ENCODE peak calls at places on chromosomes 2 and 18, in ten cellular contexts. G, K, B, Y, T, L, P, D, F and N are unnamed samples.

GRCh38 chr2:95669441-95669994 is 77.7 kb downstream of the TRIM43 start:
- DNase-seq in G (no peak), K (no peak), B (no peak), Y (no peak), T (peak; percentile 60), L (no peak), P (no peak), D (no peak), F (no peak), N (no peak)

GRCh38 chr2:27655155-27655951 is 8.1 kb downstream of the SUPT7L start:
- DNase-seq in G (no peak), K (no peak), B (no peak), Y (no peak), T (no peak), L (peak; percentile 55), P (no peak), D (no peak), F (no peak), N (no peak)

GRCh38 chr2:47651296-47651695 is 131.6 kb upstream of the MSH6 start:
- DNase-seq in G (no peak), K (no peak), B (no peak), Y (peak; percentile 42), T (no peak), L (no peak), P (no peak), D (no peak), F (no peak), N (no peak)

GRCh38 chr2:45379399-45380087 is 231.5 kb downstream of the SRBD1 start:
- DNase-seq in G (no peak), K (no peak), B (no peak), Y (no peak), T (no peak), L (no peak), P (no peak), D (no peak), F (no peak), N (no peak)

GRCh38 chr2:241540766-241541561 is 17.6 kb upstream of the BOK start:
- DNase-seq in G (no peak), K (peak; percentile 78), B (no peak), Y (peak; percentile 4), T (no peak), L (peak; percentile 73), P (peak; percentile 93), D (peak; percentile 31), F (peak; percentile 49), N (no peak)

GRCh38 chr2:235238537-235238936 is 255.3 kb upstream of the AGAP1 start:
- DNase-seq in G (no peak), K (no peak), B (no peak), Y (peak; percentile 15), T (no peak), L (no peak), P (no peak), D (peak; percentile 18), F (no peak), N (no peak)

GRCh38 chr18:48819781-48820482 is 130.8 kb downstream of the SMAD7 start:
- DNase-seq in G (peak; percentile 51), K (no peak), B (peak; percentile 2), Y (no peak), T (no peak), L (no peak), P (peak; percentile 3), D (peak; percentile 13), F (no peak), N (no peak)

GRCh38 chr2:216877085-216877484 is 17.2 kb upstream of the TNP1 start:
- DNase-seq in G (no peak), K (no peak), B (no peak), Y (no peak), T (no peak), L (peak; percentile 17), P (no peak), D (no peak), F (no peak), N (no peak)

GRCh38 chr18:22286576-22286975 is 117.2 kb downstream of the GATA6 start:
- DNase-seq in G (peak; percentile 72), K (no peak), B (no peak), Y (no peak), T (no peak), L (no peak), P (no peak), D (no peak), F (no peak), N (no peak)

GRCh38 chr2:119126650-119127049 is 31.9 kb downstream of the C1QL2 start:
- DNase-seq in G (no peak), K (peak; percentile 37), B (no peak), Y (no peak), T (peak; percentile 3), L (peak; percentile 39), P (peak; percentile 85), D (peak; percentile 18), F (peak; percentile 16), N (peak; percentile 7)

GRCh38 chr2:76298022-76298421 is 587.3 kb upstream of the GCFC2 start:
- DNase-seq in G (no peak), K (no peak), B (no peak), Y (no peak), T (no peak), L (no peak), P (no peak), D (no peak), F (no peak), N (no peak)

GRCh38 chr2:33406622-33407021 is 69.8 kb upstream of the RASGRP3 start:
- DNase-seq in G (no peak), K (no peak), B (no peak), Y (no peak), T (no peak), L (no peak), P (no peak), D (no peak), F (no peak), N (no peak)

GRCh38 chr2:120461546-120462537 is 115.9 kb downstream of the INHBB start:
- DNase-seq in G (no peak), K (no peak), B (no peak), Y (no peak), T (no peak), L (no peak), P (no peak), D (no peak), F (no peak), N (no peak)

GRCh38 chr18:76405761-76406356 is 89.2 kb downstream of the ZNF516 start:
- DNase-seq in G (no peak), K (peak; percentile 66), B (no peak), Y (peak; percentile 27), T (peak; percentile 59), L (peak; percentile 58), P (peak; percentile 60), D (peak; percentile 26), F (peak; percentile 45), N (peak; percentile 29)

GRCh38 chr18:21450913-21451312 is 149.6 kb downstream of the ESCO1 start:
- DNase-seq in G (no peak), K (no peak), B (no peak), Y (no peak), T (no peak), L (no peak), P (no peak), D (no peak), F (no peak), N (no peak)

GRCh38 chr2:195319112-195319460 is 337.9 kb upstream of the SLC39A10 start:
- DNase-seq in G (no peak), K (no peak), B (no peak), Y (no peak), T (no peak), L (peak; percentile 92), P (no peak), D (no peak), F (no peak), N (no peak)

GRCh38 chr2:162072976-162073775 is 839 bp downstream of the DPP4 start:
- DNase-seq in G (no peak), K (peak; percentile 16), B (no peak), Y (no peak), T (no peak), L (no peak), P (peak; percentile 17), D (no peak), F (peak; percentile 15), N (no peak)

GRCh38 chr2:240112914-240113690 is 23.0 kb downstream of the COPS9 start:
- DNase-seq in G (no peak), K (no peak), B (no peak), Y (no peak), T (no peak), L (no peak), P (no peak), D (no peak), F (no peak), N (no peak)

GRCh38 chr2:145158051-145158586 is 638.2 kb upstream of the ZEB2 start:
- DNase-seq in G (peak; percentile 76), K (no peak), B (no peak), Y (no peak), T (no peak), L (peak; percentile 75), P (no peak), D (no peak), F (no peak), N (no peak)

GRCh38 chr2:172330060-172330671 is 97.2 kb upstream of the ITGA6 start:
- DNase-seq in G (no peak), K (no peak), B (no peak), Y (peak; percentile 12), T (no peak), L (no peak), P (no peak), D (no peak), F (no peak), N (peak; percentile 2)

GRCh38 chr2:228987441-228988155 is 283.5 kb downstream of the PID1 start:
- DNase-seq in G (no peak), K (no peak), B (no peak), Y (no peak), T (no peak), L (peak; percentile 36), P (no peak), D (no peak), F (no peak), N (no peak)

GRCh38 chr2:86055314-86055713 is 50.4 kb downstream of the POLR1A start:
- DNase-seq in G (no peak), K (no peak), B (no peak), Y (no peak), T (no peak), L (no peak), P (no peak), D (peak; percentile 3), F (no peak), N (no peak)

GRCh38 chr2:84719434-84719833 is 161.4 kb downstream of the TRABD2A start:
- DNase-seq in G (no peak), K (no peak), B (no peak), Y (no peak), T (no peak), L (no peak), P (no peak), D (no peak), F (no peak), N (no peak)

GRCh38 chr2:200129756-200130462 is 174.5 kb downstream of the MAIP1 start:
- DNase-seq in G (no peak), K (no peak), B (no peak), Y (no peak), T (no peak), L (no peak), P (no peak), D (no peak), F (no peak), N (no peak)

GRCh38 chr2:168853471-168853870 is 36.8 kb downstream of the SPC25 start:
- DNase-seq in G (no peak), K (no peak), B (no peak), Y (no peak), T (no peak), L (no peak), P (no peak), D (no peak), F (no peak), N (no peak)

GRCh38 chr2:74041182-74041581 is 56.5 kb downstream of the TET3 start:
- DNase-seq in G (no peak), K (no peak), B (no peak), Y (no peak), T (peak; percentile 44), L (no peak), P (no peak), D (no peak), F (no peak), N (no peak)

GRCh38 chr2:241857041-241857541 is 1.6 kb downstream of the PDCD1 start:
- DNase-seq in G (peak; percentile 61), K (no peak), B (no peak), Y (no peak), T (no peak), L (no peak), P (no peak), D (no peak), F (no peak), N (no peak)

GRCh38 chr2:4256351-4256750 is 553.0 kb downstream of the DCDC2C start:
- DNase-seq in G (no peak), K (no peak), B (no peak), Y (no peak), T (no peak), L (no peak), P (no peak), D (no peak), F (no peak), N (no peak)